ENCODE peak calls at places on chromosomes 7 and 10, in seven cellular contexts. One of them, this sample, is unnamed.
A peak's percentile ranks its signal among the peaks of the same experiment; 100 is the strongest.

GRCh38 chr10:16527452-16527851 is 5.8 kb upstream of the C1QL3 start:
- DNase-seq in astrocyte: no peak
- DNase-seq in activated gamma-delta T cell: no peak
- DNase-seq in NCI-H345: no peak
- DNase-seq in GM10248: no peak
- DNase-seq in stimulated activated CD4-positive, alpha-beta T cell treated with anti-CD3 and anti-CD28 coated beads, Interleukin-2, amount 100 ng/mL, for 24 hours: no peak
- DNase-seq in smooth muscle cell of the brain vasculature: no peak
- DNase-seq in this sample: no peak

GRCh38 chr7:151814400-151814914 is 62.5 kb downstream of the PRKAG2 start:
- DNase-seq in activated gamma-delta T cell: no peak
- DNase-seq in stimulated activated CD4-positive, alpha-beta T cell treated with anti-CD3 and anti-CD28 coated beads, Interleukin-2, amount 100 ng/mL, for 24 hours: no peak
- DNase-seq in astrocyte: peak; percentile 26
- DNase-seq in smooth muscle cell of the brain vasculature: no peak
- DNase-seq in GM10248: no peak
- DNase-seq in NCI-H345: no peak
- DNase-seq in this sample: no peak

GRCh38 chr10:29926649-29927048 is 132.7 kb downstream of the JCAD start:
- DNase-seq in GM10248: no peak
- DNase-seq in activated gamma-delta T cell: no peak
- DNase-seq in NCI-H345: peak; percentile 20
- DNase-seq in stimulated activated CD4-positive, alpha-beta T cell treated with anti-CD3 and anti-CD28 coated beads, Interleukin-2, amount 100 ng/mL, for 24 hours: no peak
- DNase-seq in astrocyte: peak; percentile 51
- DNase-seq in smooth muscle cell of the brain vasculature: peak; percentile 94
- DNase-seq in this sample: no peak

GRCh38 chr10:91050371-91051034 is 129.6 kb upstream of the ANKRD1 start:
- DNase-seq in astrocyte: no peak
- DNase-seq in stimulated activated CD4-positive, alpha-beta T cell treated with anti-CD3 and anti-CD28 coated beads, Interleukin-2, amount 100 ng/mL, for 24 hours: no peak
- DNase-seq in GM10248: no peak
- DNase-seq in smooth muscle cell of the brain vasculature: no peak
- DNase-seq in activated gamma-delta T cell: no peak
- DNase-seq in NCI-H345: no peak
- DNase-seq in this sample: no peak

GRCh38 chr10:20598590-20598989 is 298.5 kb downstream of the NEBL start:
- DNase-seq in activated gamma-delta T cell: no peak
- DNase-seq in stimulated activated CD4-positive, alpha-beta T cell treated with anti-CD3 and anti-CD28 coated beads, Interleukin-2, amount 100 ng/mL, for 24 hours: no peak
- DNase-seq in astrocyte: peak; percentile 96
- DNase-seq in smooth muscle cell of the brain vasculature: peak; percentile 57
- DNase-seq in GM10248: no peak
- DNase-seq in NCI-H345: no peak
- DNase-seq in this sample: no peak

GRCh38 chr7:51705701-51706100 is 389.1 kb upstream of the COBL start:
- DNase-seq in GM10248: no peak
- DNase-seq in stimulated activated CD4-positive, alpha-beta T cell treated with anti-CD3 and anti-CD28 coated beads, Interleukin-2, amount 100 ng/mL, for 24 hours: no peak
- DNase-seq in NCI-H345: no peak
- DNase-seq in smooth muscle cell of the brain vasculature: no peak
- DNase-seq in activated gamma-delta T cell: no peak
- DNase-seq in astrocyte: no peak
- DNase-seq in this sample: no peak

GRCh38 chr7:153829523-153829922 is 222.7 kb upstream of the DPP6 start:
- DNase-seq in stimulated activated CD4-positive, alpha-beta T cell treated with anti-CD3 and anti-CD28 coated beads, Interleukin-2, amount 100 ng/mL, for 24 hours: no peak
- DNase-seq in GM10248: no peak
- DNase-seq in activated gamma-delta T cell: no peak
- DNase-seq in NCI-H345: no peak
- DNase-seq in smooth muscle cell of the brain vasculature: no peak
- DNase-seq in astrocyte: no peak
- DNase-seq in this sample: no peak

GRCh38 chr7:22841954-22842353 is 19.3 kb upstream of the TOMM7 start:
- DNase-seq in smooth muscle cell of the brain vasculature: no peak
- DNase-seq in activated gamma-delta T cell: no peak
- DNase-seq in astrocyte: no peak
- DNase-seq in NCI-H345: no peak
- DNase-seq in stimulated activated CD4-positive, alpha-beta T cell treated with anti-CD3 and anti-CD28 coated beads, Interleukin-2, amount 100 ng/mL, for 24 hours: no peak
- DNase-seq in GM10248: no peak
- DNase-seq in this sample: no peak

This sample was measured in CMK.